ENCODE peak calls at places on chromosome 6, in six cellular contexts. L is left ventricle myocardium inferior, D is GM12878, G is aorta, E is cardiac muscle cell, V is uterus. N is an unnamed sample. For H3K4me1, the result is how much of the 10 kb centered on the place peaks cover.

GRCh38 chr6:137705166-137706064 is 161.6 kb upstream of the TNFAIP3 start:
- DNase-seq in L (peak), G (no peak), E (peak), V (peak), D (no peak), N (peak)

GRCh38 chr6:34981951-34982350 is 92.9 kb downstream of the ANKS1A start:
- DNase-seq in L (no peak), E (peak), G (no peak), V (no peak), D (no peak), N (no peak)

GRCh38 chr6:106875782-106876321 is 98.7 kb downstream of the CD24 start:
- DNase-seq in L (no peak), V (no peak), D (no peak), G (no peak), E (no peak), N (no peak)

GRCh38 chr6:24646771-24647170 is 780 bp upstream of the KIAA0319 start:
- DNase-seq in V (no peak), L (no peak), E (peak), D (no peak), G (no peak), N (no peak)

GRCh38 chr6:130796313-130796905 is 30.8 kb upstream of the SMLR1 start:
- DNase-seq in L (no peak), D (no peak), V (no peak), E (peak), G (no peak), N (no peak)

GRCh38 chr6:136592930-136593673 is 42.9 kb upstream of the MAP7 start:
- DNase-seq in V (no peak), D (no peak), G (no peak), L (no peak), E (peak), N (no peak)

GRCh38 chr6:121430514-121431460 is 4.7 kb upstream of the GJA1 start:
- DNase-seq in D (no peak), G (no peak), E (peak), V (no peak), L (no peak), N (no peak)

GRCh38 chr6:83270971-83271714 is 78.0 kb downstream of the RWDD2A start:
- DNase-seq in G (no peak), D (no peak), L (no peak), E (peak), V (no peak), N (no peak)

GRCh38 chr6:167733740-167734661 is 92.7 kb upstream of the AFDN start:
- DNase-seq in D (no peak), G (no peak), E (peak), L (no peak), V (no peak), N (no peak)

GRCh38 chr6:166597711-166598440 is 11.4 kb upstream of the RAMACL start:
- DNase-seq in L (no peak), E (no peak), V (no peak), D (no peak), G (no peak), N (no peak)

GRCh38 chr6:43509142-43509983 is 783 bp downstream of the LRRC73 start:
- DNase-seq in G (no peak), E (no peak), L (no peak), V (no peak), D (no peak), N (no peak)
- H3K27ac ChIP-seq in G (no peak), E (no peak), L (peak), V (no peak), D (no peak), N (no peak)

DNA sequence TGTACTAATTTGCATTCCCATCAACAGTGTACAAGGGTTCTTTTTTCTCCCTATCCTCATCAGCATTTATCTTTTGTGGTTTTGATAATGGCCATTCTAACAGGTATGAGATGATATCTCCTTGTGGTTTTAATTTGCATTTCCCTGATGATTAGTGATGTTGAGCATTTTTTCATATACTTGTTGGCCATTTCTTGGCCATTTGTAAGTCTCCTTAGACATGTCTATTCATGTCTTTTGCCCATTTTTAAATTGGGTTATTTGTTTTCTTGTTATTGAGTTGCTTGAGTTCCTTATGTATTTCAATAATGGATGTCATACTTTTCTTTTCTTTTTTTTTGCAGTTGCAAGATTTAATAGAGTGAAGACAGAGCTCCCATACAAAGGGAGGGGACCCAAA is 17.8 kb downstream of the FOXQ1 start:
- DNase-seq in D (no peak), V (no peak), E (no peak), L (no peak), G (no peak), N (no peak)
- H3K4me1 ChIP-seq in D (under half), V (under half), E (under half), L (under half), G (under half), N (under half)

GRCh38 chr6:31945154-31945506 is 765 bp upstream of the CFB start:
- DNase-seq in E (no peak), D (no peak), G (no peak), V (no peak), L (no peak), N (no peak)
- H3K27ac ChIP-seq in E (no peak), D (no peak), G (peak), V (peak), L (peak), N (no peak)

GRCh38 chr6:84768442-84769174 is 4.2 kb upstream of the TBX18 start:
- DNase-seq in V (no peak), E (peak), G (peak), D (no peak), L (no peak), N (no peak)

GRCh38 chr6:84766796-84767590 is 2.6 kb upstream of the TBX18 start:
- DNase-seq in D (no peak), V (no peak), G (no peak), L (no peak), E (no peak), N (no peak)

GRCh38 chr6:84766118-84766683 is 1.8 kb upstream of the TBX18 start:
- DNase-seq in L (peak), V (no peak), D (no peak), G (peak), E (peak), N (no peak)

GRCh38 chr6:84769247-84769646 is 4.8 kb upstream of the TBX18 start:
- DNase-seq in G (no peak), L (no peak), D (no peak), E (peak), V (no peak), N (no peak)

DNA sequence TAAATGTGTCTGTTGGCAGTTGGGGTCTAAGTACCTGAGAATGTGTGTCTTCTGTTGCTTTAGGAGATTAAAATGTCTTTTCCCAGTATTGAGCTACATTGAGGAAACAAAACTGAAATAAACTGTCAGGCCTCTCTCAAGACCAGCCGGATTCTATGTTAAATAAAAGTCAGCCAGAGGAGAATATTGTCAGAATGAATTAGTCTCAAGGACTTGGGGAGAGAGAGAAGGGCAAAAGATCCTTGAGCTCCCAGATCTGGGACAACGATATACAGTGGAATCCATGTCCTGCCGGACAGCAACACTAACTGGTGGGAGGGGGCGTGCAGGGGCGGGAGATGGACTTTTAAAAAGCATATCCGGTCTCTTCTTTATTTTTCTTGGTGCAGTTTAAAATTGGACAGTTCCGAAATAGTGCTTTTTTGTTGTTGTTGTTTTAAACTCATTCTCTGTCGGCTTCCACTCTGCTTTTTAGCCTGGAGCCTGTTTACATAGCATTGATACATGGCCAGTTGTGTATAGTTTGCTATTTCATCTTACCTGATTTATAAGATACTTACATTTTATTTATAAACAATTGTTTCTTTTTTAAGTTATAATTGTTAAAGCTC is 3.3 kb upstream of the TBX18 start:
- DNase-seq in D (no peak), E (no peak), G (no peak), L (no peak), V (no peak), N (no peak)
- H3K4me1 ChIP-seq in D (under half), E (under half), G (under half), L (under half), V (under half), N (under half)

DNA sequence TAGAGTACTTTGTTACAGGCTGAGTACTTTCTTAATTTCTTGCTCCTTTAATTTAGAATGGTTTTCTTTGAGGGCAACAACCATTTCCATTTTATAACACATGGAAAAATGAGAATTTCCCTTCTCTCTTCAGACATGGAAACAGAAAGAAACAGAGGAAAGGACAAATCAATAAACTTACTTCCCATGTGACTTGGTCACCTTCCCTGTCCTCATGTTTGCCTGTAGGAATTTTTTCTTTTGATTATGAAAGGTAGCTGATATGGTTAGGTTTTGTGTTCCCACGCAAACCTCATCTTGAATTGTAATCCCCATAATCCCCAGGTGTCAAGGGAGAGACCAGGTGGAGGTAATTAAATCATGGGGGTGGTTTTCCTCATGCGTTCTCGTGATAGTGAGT is 169.7 kb downstream of the PHF3 start:
- DNase-seq in D (no peak), L (no peak), E (no peak), G (no peak), V (no peak), N (no peak)
- H3K27ac ChIP-seq in D (no peak), L (no peak), E (no peak), G (no peak), V (no peak), N (no peak)

GRCh38 chr6:42091718-42092023 is 41.3 kb downstream of the TAF8 start:
- DNase-seq in V (no peak), L (no peak), D (no peak), E (no peak), G (no peak), N (no peak)
- H3K4me1 ChIP-seq in V (under half), L (under half), D (under half), E (under half), G (under half), N (under half)

GRCh38 chr6:27383481-27383880 is 5.1 kb upstream of the ZNF391 start:
- DNase-seq in V (no peak), L (no peak), E (no peak), G (no peak), D (no peak), N (no peak)

GRCh38 chr6:27392623-27393022 is 4.1 kb downstream of the ZNF391 start:
- DNase-seq in D (no peak), E (no peak), L (no peak), G (no peak), V (no peak), N (no peak)

GRCh38 chr6:27383011-27383410 is 5.5 kb upstream of the ZNF391 start:
- DNase-seq in G (no peak), L (no peak), V (no peak), E (no peak), D (no peak), N (no peak)

GRCh38 chr6:27394073-27394472 is 5.5 kb downstream of the ZNF391 start:
- DNase-seq in G (no peak), V (no peak), D (no peak), L (no peak), E (no peak), N (no peak)

DNA sequence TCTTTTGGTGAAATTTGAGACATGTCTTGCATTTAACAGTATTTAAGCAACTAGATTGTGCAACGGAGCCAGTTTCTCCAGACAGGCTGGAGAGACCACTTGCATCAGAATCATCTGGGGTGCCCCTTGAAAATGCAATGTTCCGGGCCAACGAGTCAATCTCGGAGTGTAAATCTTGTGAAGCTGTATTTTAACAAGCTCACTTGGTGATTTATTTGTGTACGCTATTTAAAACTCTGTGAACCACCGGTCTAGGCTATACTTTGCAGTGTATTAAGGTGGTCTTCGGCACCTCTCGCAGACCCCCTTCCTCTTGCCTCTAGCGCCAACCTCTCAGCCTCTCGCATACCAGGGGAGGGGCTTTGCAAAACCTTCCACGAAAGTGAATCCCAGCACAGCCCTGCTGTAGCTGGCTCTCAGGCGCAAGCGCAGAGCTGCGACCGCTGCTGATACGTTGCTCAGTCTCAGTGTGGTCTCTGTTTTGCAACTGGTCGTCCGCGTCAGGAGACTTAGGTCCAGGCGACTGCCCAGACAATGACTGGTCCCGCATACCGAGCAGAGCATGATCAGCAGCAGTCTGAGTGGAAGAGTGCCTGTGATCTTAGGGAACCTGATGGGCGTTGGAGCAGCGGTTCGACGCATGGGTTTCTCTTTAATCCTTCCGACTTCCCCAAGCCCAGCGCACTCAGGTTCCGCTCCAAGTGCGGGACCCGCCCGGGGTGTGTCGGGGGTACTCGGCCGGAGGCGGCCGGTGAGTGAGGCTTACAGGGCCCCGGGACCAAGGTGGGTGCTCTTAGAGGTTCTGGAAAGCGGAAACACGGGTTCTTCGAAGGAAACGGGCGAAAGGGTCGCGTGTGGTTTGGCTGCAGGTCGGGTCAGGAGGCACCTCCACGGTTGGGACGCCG is at the start of gene ZNF391:
- DNase-seq in L (peak), D (peak), E (peak), V (peak), G (peak), N (peak)
- H3K27ac ChIP-seq in L (peak), D (peak), E (peak), V (peak), G (peak), N (no peak)

DNA sequence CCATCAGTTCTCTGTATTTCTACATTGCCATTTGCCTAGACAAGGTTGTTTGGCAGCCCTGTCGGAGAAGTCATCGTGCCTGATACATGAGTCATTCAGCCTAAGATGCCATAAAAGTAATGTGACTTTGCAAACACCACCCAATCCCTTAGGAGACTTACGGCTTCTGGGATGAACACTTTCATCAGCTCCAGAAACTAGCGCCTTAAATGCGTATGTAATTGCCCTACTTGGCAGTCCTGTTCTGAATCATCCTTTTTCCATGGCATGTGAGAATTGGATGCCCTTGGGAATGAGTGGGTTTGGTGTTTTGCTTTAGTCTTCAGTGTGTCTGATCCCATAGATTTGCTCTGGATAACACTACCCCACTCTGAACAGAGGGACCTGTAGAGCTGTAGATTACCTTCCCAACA is 158.5 kb downstream of the SASH1 start:
- DNase-seq in G (no peak), V (peak), L (no peak), D (no peak), E (peak), N (no peak)
- H3K4me1 ChIP-seq in G (under half), V (under half), L (half or more), D (under half), E (under half), N (under half)

GRCh38 chr6:23003671-23004598 is 434.6 kb downstream of the HDGFL1 start:
- DNase-seq in E (peak), L (no peak), G (no peak), D (no peak), V (peak), N (no peak)
- H3K27ac ChIP-seq in E (no peak), L (peak), G (peak), D (no peak), V (peak), N (no peak)

GRCh38 chr6:17928514-17929430 is 58.7 kb downstream of the KIF13A start:
- DNase-seq in G (no peak), L (no peak), V (no peak), E (peak), D (no peak), N (no peak)

GRCh38 chr6:17930321-17930993 is 57.0 kb downstream of the KIF13A start:
- DNase-seq in V (peak), G (no peak), E (peak), D (no peak), L (no peak), N (no peak)

GRCh38 chr6:17923401-17923863 is 64.0 kb downstream of the KIF13A start:
- DNase-seq in L (no peak), G (no peak), E (peak), V (no peak), D (no peak), N (no peak)

GRCh38 chr6:17931227-17931626 is 56.2 kb downstream of the KIF13A start:
- DNase-seq in D (no peak), L (no peak), E (no peak), G (no peak), V (no peak), N (no peak)

GRCh38 chr6:17927705-17928104 is 59.7 kb downstream of the KIF13A start:
- DNase-seq in V (no peak), L (peak), G (no peak), E (no peak), D (no peak), N (no peak)
- H3K4me1 ChIP-seq in V (under half), L (half or more), G (under half), E (half or more), D (under half), N (under half)